ENCODE peak calls at places on chromosomes 7 and 10, in ten cellular contexts. G is pancreas, A is A549, D is colonic mucosa, B is left lung, E is H1, T is IMR-90, U is endodermal cell, P is OCI-LY7, K is cardiac muscle cell. M is an unnamed sample.

GRCh38 chr10:72228318-72228751 is 12.3 kb upstream of the ASCC1 start:
- DNase-seq in B (no peak), E (no peak), T (no peak), K (no peak), A (no peak), G (no peak), U (no peak), D (no peak), P (no peak), M (no peak)

GRCh38 chr7:87886875-87887274 is 10.6 kb downstream of the DBF4 start:
- DNase-seq in D (no peak), E (no peak), T (peak; percentile 56), K (peak; percentile 64), A (peak; percentile 41), U (no peak), B (no peak), P (peak; percentile 42), G (no peak), M (no peak)

GRCh38 chr10:47299989-47300931 is at the start of gene GDF10:
- DNase-seq in E (no peak), A (no peak), T (no peak), K (peak; percentile 7), D (no peak), P (no peak), B (no peak), G (no peak), U (peak; percentile 78), M (no peak)

GRCh38 chr10:5458425-5458824 is 40.9 kb downstream of the CALML5 start:
- DNase-seq in G (no peak), E (no peak), B (no peak), K (no peak), D (no peak), T (no peak), A (no peak), P (no peak), U (no peak), M (no peak)

GRCh38 chr7:116930156-116930913 is 23.0 kb upstream of the ST7 start:
- DNase-seq in P (peak; percentile 75), A (peak; percentile 82), B (peak; percentile 91), K (peak; percentile 81), U (peak; percentile 93), D (peak; percentile 81), T (peak; percentile 82), G (peak; percentile 47), E (peak; percentile 68), M (peak; percentile 92)

GRCh38 chr10:96212911-96213310 is 58.5 kb downstream of the BLNK start:
- DNase-seq in B (no peak), E (no peak), P (no peak), A (no peak), G (no peak), K (no peak), D (no peak), T (no peak), U (no peak), M (no peak)

GRCh38 chr10:118210276-118210675 is 131.8 kb downstream of the FAM204A start:
- DNase-seq in P (no peak), G (no peak), D (no peak), B (no peak), K (no peak), U (no peak), E (no peak), A (no peak), T (no peak), M (no peak)

GRCh38 chr10:78960316-78960800 is 108.4 kb upstream of the ZMIZ1 start:
- DNase-seq in E (no peak), T (peak; percentile 90), D (peak; percentile 61), U (no peak), P (no peak), B (no peak), G (peak; percentile 33), A (no peak), K (peak; percentile 90), M (peak; percentile 71)

GRCh38 chr7:17915168-17915567 is 25.1 kb downstream of the SNX13 start:
- DNase-seq in T (no peak), D (no peak), B (peak; percentile 22), E (no peak), A (no peak), U (peak; percentile 58), P (no peak), K (no peak), G (no peak), M (no peak)

GRCh38 chr10:116849271-116850057 is at the start of gene ENO4:
- DNase-seq in D (peak; percentile 80), K (peak; percentile 87), U (peak; percentile 95), P (no peak), B (peak; percentile 91), G (peak; percentile 94), E (peak; percentile 75), T (peak; percentile 73), A (peak; percentile 89), M (peak; percentile 87)

GRCh38 chr7:69211739-69212138 is 386.5 kb upstream of the AUTS2 start:
- DNase-seq in A (peak; percentile 30), D (no peak), T (no peak), G (no peak), B (no peak), E (peak; percentile 31), K (no peak), P (peak; percentile 82), U (peak; percentile 77), M (no peak)

GRCh38 chr7:88344956-88345832 is 38.5 kb upstream of the STEAP4 start:
- DNase-seq in E (peak; percentile 10), P (no peak), D (peak; percentile 31), B (peak; percentile 88), T (no peak), A (peak; percentile 43), K (peak; percentile 48), U (peak; percentile 86), G (peak; percentile 25), M (peak; percentile 54)

GRCh38 chr7:5595545-5596045 is 172.0 kb upstream of the TNRC18 start:
- DNase-seq in E (no peak), B (no peak), D (no peak), K (no peak), G (no peak), T (peak; percentile 76), A (peak; percentile 54), U (peak; percentile 75), P (no peak), M (no peak)
- H3K4me1 ChIP-seq in E (no peaks in the 10 kb centered on the region), B (peaks cover 21% of the 10 kb centered on the region), D (peaks cover 19% of the 10 kb centered on the region), K (peaks cover 35% of the 10 kb centered on the region), G (peaks cover 17% of the 10 kb centered on the region), T (peaks cover 33% of the 10 kb centered on the region), A (peaks cover 58% of the 10 kb centered on the region), U (peaks cover 13% of the 10 kb centered on the region), P (peaks cover 4% of the 10 kb centered on the region), M (peaks cover 21% of the 10 kb centered on the region)

GRCh38 chr7:142693911-142694310 is 55.4 kb upstream of the PRSS1 start:
- DNase-seq in D (no peak), A (no peak), P (no peak), B (no peak), U (no peak), G (no peak), E (no peak), T (no peak), K (no peak), M (no peak)

GRCh38 chr7:142698429-142698828 is 50.8 kb upstream of the PRSS1 start:
- DNase-seq in K (no peak), P (no peak), B (no peak), A (no peak), T (no peak), E (no peak), U (no peak), G (no peak), D (no peak), M (no peak)

GRCh38 chr7:142690554-142691182 is 58.6 kb upstream of the PRSS1 start:
- DNase-seq in B (no peak), K (no peak), D (no peak), P (peak; percentile 39), U (no peak), T (no peak), G (no peak), A (no peak), E (no peak), M (no peak)

GRCh38 chr7:142697270-142697669 is 52.0 kb upstream of the PRSS1 start:
- DNase-seq in E (no peak), D (no peak), G (no peak), U (no peak), B (no peak), P (no peak), T (no peak), K (no peak), A (no peak), M (no peak)

GRCh38 chr7:142696456-142697179 is 52.7 kb upstream of the PRSS1 start:
- DNase-seq in B (no peak), D (no peak), U (peak; percentile 61), K (no peak), E (no peak), T (no peak), G (no peak), P (no peak), A (no peak), M (no peak)
- TF ChIP-seq CTCF in B (no peak), D (no peak), U (no peak), K (no peak), E (no peak), T (no peak), G (no peak), P (no peak), A (no peak), M (no peak)

DNA sequence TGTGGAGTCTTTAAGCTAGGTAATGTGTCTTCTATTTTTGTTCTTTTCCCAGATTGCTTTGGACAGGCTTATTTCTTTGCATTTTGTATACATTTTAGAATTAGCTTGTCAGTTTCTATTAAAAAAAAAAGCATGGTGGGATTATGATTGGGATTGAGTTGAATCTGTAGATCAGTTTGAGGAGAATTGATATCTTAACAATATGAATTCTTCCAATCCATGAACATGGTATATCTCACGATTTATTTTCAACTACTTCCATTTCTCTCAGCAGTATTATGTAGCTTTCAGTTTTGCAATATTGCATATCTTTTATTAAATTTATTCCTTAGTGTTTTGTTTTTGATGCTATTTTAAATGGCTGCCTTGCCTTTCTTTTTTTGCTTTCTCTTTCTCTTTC is 13.7 kb downstream of the STARD3NL start:
- DNase-seq in U (no peak), E (no peak), D (no peak), T (no peak), K (no peak), G (no peak), P (no peak), B (no peak), A (no peak), M (no peak)
- H3K27ac ChIP-seq in U (no peak overlapping the region), E (no peak overlapping the region), D (no peak overlapping the region), T (no peak overlapping the region), K (no peak overlapping the region), G (no peak overlapping the region), P (no peak overlapping the region), B (no peak overlapping the region), A (no peak overlapping the region), M (no peak overlapping the region)

DNA sequence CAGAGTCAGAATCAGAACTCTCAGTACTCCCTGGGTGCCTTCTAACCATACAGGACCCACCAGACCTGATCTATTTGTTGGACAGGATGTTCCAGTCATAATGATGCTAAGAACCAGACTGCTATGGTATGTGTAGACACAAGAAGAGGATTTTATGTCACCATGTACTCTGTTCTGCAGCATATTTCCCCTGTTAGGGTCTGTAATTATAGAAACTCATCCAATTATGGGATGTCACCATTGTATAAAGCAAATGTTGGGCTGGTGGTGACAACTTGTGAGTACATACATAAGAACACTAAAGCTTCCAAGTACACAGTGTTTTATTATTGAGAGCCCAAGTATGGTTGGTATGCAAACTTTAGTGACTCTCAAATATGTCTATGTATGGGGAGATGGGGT is 67.1 kb upstream of the AGBL3 start:
- DNase-seq in K (no peak), T (no peak), A (no peak), P (no peak), D (no peak), G (no peak), B (no peak), E (no peak), U (no peak), M (no peak)
- H3K4me1 ChIP-seq in K (no peaks in the 10 kb centered on the region), T (peaks cover 34% of the 10 kb centered on the region), A (peaks cover 39% of the 10 kb centered on the region), P (no peaks in the 10 kb centered on the region), D (no peaks in the 10 kb centered on the region), G (no peaks in the 10 kb centered on the region), B (no peaks in the 10 kb centered on the region), E (no peaks in the 10 kb centered on the region), U (peaks cover 5% of the 10 kb centered on the region), M (no peaks in the 10 kb centered on the region)

GRCh38 chr7:6729492-6730342 is 23.0 kb upstream of the ZNF12 start:
- DNase-seq in U (peak; percentile 98), B (peak; percentile 98), P (peak; percentile 97), A (peak; percentile 94), E (peak; percentile 93), T (peak; percentile 90), G (peak; percentile 94), K (peak; percentile 98), D (peak; percentile 93), M (peak; percentile 91)
- TF ChIP-seq CTCF in U (peak; percentile 29), B (no peak), P (no peak), A (no peak), E (no peak), T (no peak), G (no peak), K (no peak), D (no peak), M (no peak)

M was measured in Peyer's patch.